ENCODE peak calls at places on chromosome 9, in eight cellular contexts. I is stimulated activated CD8-positive, alpha-beta memory T cell treated with anti-CD3 and anti-CD28 coated beads, Interleukin-15, amount 100 ng/mL, for 24 hours; B is MV-4-11; Z is activated CD8-positive, alpha-beta memory T cell treated with anti-CD3 and anti-CD28 coated beads for 24 hours; L is HEK293T; F is stimulated activated CD4-positive, alpha-beta T cell treated with anti-CD3 and anti-CD28 coated beads, Interleukin-1b, Interleukin-23, amount 100 ng/mL, for 1 hour; H is EH; D is iPS-NIHi11. G is an unnamed sample.

GRCh38 chr9:72539824-72540347 is 18.5 kb downstream of the TMC1 start:
- DNase-seq in B (no peak), I (no peak), D (peak; percentile 46), H (no peak), F (no peak), Z (no peak), L (no peak), G (peak; percentile 21)

GRCh38 chr9:127264462-127265040 is at the start of gene GARNL3:
- DNase-seq in F (no peak), H (no peak), D (peak; percentile 43), L (no peak), Z (no peak), B (no peak), I (no peak), G (peak; percentile 38)

GRCh38 chr9:137542486-137542885 is 7.7 kb downstream of the PNPLA7 start:
- DNase-seq in D (no peak), Z (no peak), H (no peak), F (no peak), B (no peak), L (no peak), I (no peak), G (peak; percentile 49)

GRCh38 chr9:95495988-95496387 is 20.8 kb downstream of the PTCH1 start:
- DNase-seq in Z (no peak), I (no peak), B (no peak), L (no peak), D (no peak), H (no peak), F (no peak), G (no peak)

GRCh38 chr9:118331622-118332045 is 627.4 kb downstream of the TLR4 start:
- DNase-seq in I (no peak), H (peak; percentile 11), Z (no peak), F (no peak), L (no peak), B (no peak), D (no peak), G (no peak)

GRCh38 chr9:106639873-106640568 is 222.9 kb upstream of the ZNF462 start:
- DNase-seq in F (no peak), D (no peak), I (no peak), L (no peak), Z (no peak), H (no peak), B (no peak), G (no peak)

GRCh38 chr9:137679249-137679648 is 60.4 kb downstream of the EHMT1 start:
- DNase-seq in F (no peak), H (no peak), Z (no peak), I (no peak), D (peak; percentile 54), B (no peak), L (no peak), G (peak; percentile 86)

GRCh38 chr9:133979124-133979920 is 12.8 kb downstream of the VAV2 start:
- DNase-seq in Z (no peak), I (no peak), F (no peak), H (peak; percentile 60), B (no peak), D (peak; percentile 64), L (no peak), G (peak; percentile 82)

GRCh38 chr9:125600194-125600593 is 106.8 kb downstream of the MAPKAP1 start:
- DNase-seq in Z (no peak), I (no peak), H (no peak), F (no peak), D (no peak), B (no peak), L (no peak), G (no peak)

GRCh38 chr9:21434202-21435014 is 5.8 kb upstream of the IFNA1 start:
- DNase-seq in F (no peak), L (peak; percentile 53), H (peak; percentile 69), D (peak; percentile 22), Z (no peak), I (no peak), B (peak; percentile 47), G (no peak)

GRCh38 chr9:135718616-135719015 is 16.6 kb downstream of the KCNT1 start:
- DNase-seq in B (peak; percentile 60), D (no peak), F (no peak), I (no peak), H (no peak), Z (no peak), L (no peak), G (no peak)

GRCh38 chr9:118967901-118968300 is 401.3 kb downstream of the BRINP1 start:
- DNase-seq in B (no peak), Z (no peak), L (no peak), H (no peak), F (no peak), I (no peak), D (no peak), G (no peak)